ENCODE peak calls at places on chromosomes 11 and 22, in nine cellular contexts. J is keratinocyte, D is fibroblast of lung, V is mucosa of descending colon, F is fibroblast of the aortic adventitia, B is heart right ventricle, P is NB4, Y is GM23248, C is Karpas-422. X is an unnamed sample.

GRCh38 chr11:122093731-122094130 is 22.3 kb downstream of the BLID start:
- DNase-seq in J (no peak), D (peak), V (no peak), F (peak), B (no peak), P (no peak), Y (peak), C (no peak), X (peak)

GRCh38 chr11:122900803-122901202 is 18.2 kb downstream of the JHY start:
- DNase-seq in J (no peak), D (no peak), V (no peak), F (no peak), B (no peak), P (peak), Y (peak), C (no peak), X (peak)

GRCh38 chr11:116084511-116084910 is 580.3 kb upstream of the CADM1 start:
- DNase-seq in J (no peak), D (no peak), V (no peak), F (no peak), B (no peak), P (no peak), Y (no peak), C (no peak), X (no peak)

GRCh38 chr11:4748435-4748834 is 21.3 kb downstream of the OR51F1 start:
- DNase-seq in J (no peak), D (no peak), V (no peak), F (no peak), B (no peak), P (no peak), Y (peak), C (no peak), X (peak)

GRCh38 chr22:48366591-48366990 is 1461.1 kb downstream of the BRD1 start:
- DNase-seq in J (no peak), D (no peak), V (no peak), F (no peak), B (no peak), P (no peak), Y (no peak), C (no peak), X (no peak)

GRCh38 chr11:112809429-112809828 is 151.8 kb upstream of the NCAM1 start:
- DNase-seq in J (no peak), D (no peak), V (no peak), F (no peak), B (no peak), P (no peak), Y (no peak), C (no peak), X (no peak)

GRCh38 chr22:36948273-36949055 is 35.0 kb downstream of the CSF2RB start:
- DNase-seq in J (no peak), D (no peak), V (no peak), F (peak), B (no peak), P (no peak), Y (peak), C (no peak), X (peak)

GRCh38 chr11:79198203-79198897 is 242.5 kb downstream of the TENM4 start:
- DNase-seq in J (no peak), D (no peak), V (no peak), F (no peak), B (peak), P (no peak), Y (no peak), C (no peak), X (no peak)

GRCh38 chr11:12537778-12538401 is 136.3 kb upstream of the TEAD1 start:
- DNase-seq in J (no peak), D (peak), V (no peak), F (no peak), B (no peak), P (no peak), Y (peak), C (no peak), X (no peak)

GRCh38 chr11:60887531-60887930 is 18.9 kb downstream of the PRPF19 start:
- DNase-seq in J (no peak), D (peak), V (peak), F (peak), B (peak), P (peak), Y (peak), C (peak), X (peak)

GRCh38 chr11:8814923-8815240 is 96.1 kb upstream of the AKIP1 start:
- DNase-seq in J (no peak), D (no peak), V (no peak), F (no peak), B (no peak), P (no peak), Y (peak), C (no peak), X (no peak)

GRCh38 chr11:133064152-133064877 is 468.0 kb downstream of the OPCML start:
- DNase-seq in J (no peak), D (peak), V (peak), F (peak), B (peak), P (peak), Y (peak), C (no peak), X (peak)

GRCh38 chr11:88384678-88385015 is 47.1 kb upstream of the CTSC start:
- DNase-seq in J (no peak), D (no peak), V (no peak), F (peak), B (no peak), P (no peak), Y (peak), C (no peak), X (peak)

GRCh38 chr22:42964994-42965699 is 49.8 kb downstream of the PACSIN2 start:
- DNase-seq in J (no peak), D (peak), V (no peak), F (no peak), B (no peak), P (no peak), Y (no peak), C (no peak), X (no peak)

GRCh38 chr11:72814831-72815618 is 814 bp downstream of the ATG16L2 start:
- DNase-seq in J (no peak), D (peak), V (no peak), F (peak), B (peak), P (peak), Y (peak), C (peak), X (peak)

GRCh38 chr22:49014227-49015201 is 813.2 kb downstream of the BRD1 start:
- DNase-seq in J (no peak), D (no peak), V (no peak), F (no peak), B (no peak), P (no peak), Y (no peak), C (no peak), X (no peak)

GRCh38 chr11:3123316-3123715 is 41.8 kb downstream of the OSBPL5 start:
- DNase-seq in J (no peak), D (peak), V (peak), F (peak), B (peak), P (no peak), Y (peak), C (peak), X (no peak)

GRCh38 chr11:117037952-117038350 is 60.3 kb downstream of the SIK3 start:
- DNase-seq in J (no peak), D (no peak), V (no peak), F (no peak), B (no peak), P (no peak), Y (no peak), C (no peak), X (no peak)

GRCh38 chr22:49724893-49725489 is 102.7 kb downstream of the BRD1 start:
- DNase-seq in J (no peak), D (peak), V (peak), F (no peak), B (peak), P (peak), Y (peak), C (peak), X (peak)

GRCh38 chr11:57405271-57405890 is 14.9 kb upstream of the PRG2 start:
- DNase-seq in J (no peak), D (no peak), V (no peak), F (no peak), B (no peak), P (no peak), Y (peak), C (no peak), X (no peak)

GRCh38 chr11:35618497-35619029 is 303 bp downstream of the FJX1 start:
- DNase-seq in J (no peak), D (peak), V (no peak), F (no peak), B (peak), P (peak), Y (peak), C (no peak), X (peak)

GRCh38 chr11:394034-394857 is at the start of gene PKP3:
- DNase-seq in J (peak), D (peak), V (peak), F (peak), B (no peak), P (no peak), Y (peak), C (no peak), X (peak)

GRCh38 chr11:395866-396265 is 1.9 kb downstream of the PKP3 start:
- DNase-seq in J (no peak), D (no peak), V (peak), F (no peak), B (no peak), P (no peak), Y (peak), C (no peak), X (no peak)

GRCh38 chr11:393219-394033 is 583 bp upstream of the PKP3 start:
- DNase-seq in J (peak), D (peak), V (peak), F (peak), B (no peak), P (peak), Y (peak), C (no peak), X (peak)

GRCh38 chr11:396511-396947 is 2.5 kb downstream of the PKP3 start:
- DNase-seq in J (no peak), D (peak), V (no peak), F (peak), B (no peak), P (no peak), Y (peak), C (peak), X (peak)

DNA sequence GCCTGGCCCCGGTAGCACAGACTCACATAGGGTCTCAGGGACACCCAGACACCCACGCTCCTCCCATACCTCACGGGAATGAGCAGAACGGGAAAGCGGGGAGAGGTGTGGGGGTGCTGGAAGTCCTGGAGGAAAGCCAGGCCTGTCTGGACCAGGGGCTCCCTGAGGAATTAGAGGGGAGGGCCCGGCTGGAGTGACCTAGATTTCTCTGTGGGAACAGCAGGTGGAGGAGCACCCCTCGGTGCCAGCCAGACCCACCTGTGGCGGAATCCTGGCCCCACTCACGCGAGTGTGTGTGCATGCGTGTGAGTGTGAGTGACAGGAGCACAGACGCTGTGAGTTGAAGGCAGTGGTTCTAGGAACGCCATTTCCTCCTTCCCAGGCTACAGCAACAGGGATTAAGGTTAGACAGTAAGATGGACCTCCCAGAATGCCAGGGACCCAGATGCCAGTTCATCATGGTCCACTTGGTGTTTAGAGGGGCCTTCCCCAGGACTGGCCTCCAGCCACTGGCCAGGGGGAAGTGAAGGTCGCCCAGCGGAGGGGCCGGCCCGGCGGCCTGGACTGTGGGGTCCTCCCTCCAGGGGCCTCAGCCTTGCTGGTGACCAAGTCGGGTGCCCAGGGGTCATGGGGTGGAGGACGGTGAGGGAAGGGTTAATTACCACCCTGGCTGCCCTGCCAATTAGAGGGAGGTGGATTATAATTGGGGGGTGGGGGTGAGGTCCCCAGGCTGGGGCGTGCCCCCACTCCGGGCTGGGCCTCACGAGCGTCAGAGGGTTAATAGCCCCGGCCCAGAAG is 1.0 kb downstream of the PKP3 start:
- DNase-seq in J (no peak), D (no peak), V (peak), F (no peak), B (no peak), P (no peak), Y (no peak), C (no peak), X (no peak)
- H3K4me3 ChIP-seq in J (peak), D (no peak), V (peak), F (no peak), B (no peak), P (no peak), Y (no peak), C (no peak), X (no peak)

DNA sequence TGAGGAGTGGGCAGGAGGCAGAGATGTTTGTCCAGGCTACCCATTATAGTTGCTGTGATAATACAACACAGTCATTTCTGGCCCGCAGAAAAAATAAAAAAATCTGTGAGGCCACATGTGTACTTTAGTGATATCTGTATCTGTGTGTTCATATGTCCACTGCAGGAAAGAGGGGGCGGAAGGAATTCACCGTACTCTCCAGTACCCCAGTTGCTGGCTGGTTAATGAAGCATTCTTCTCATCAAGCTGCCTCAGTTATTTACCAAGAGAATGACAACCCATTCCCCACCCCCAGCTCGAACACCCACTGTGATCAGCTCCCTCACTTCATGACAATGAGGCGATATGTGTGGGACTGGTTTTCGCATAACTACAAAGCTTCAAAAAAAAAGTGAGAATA is 309.3 kb downstream of the SOX6 start:
- DNase-seq in J (no peak), D (no peak), V (no peak), F (no peak), B (no peak), P (no peak), Y (no peak), C (no peak), X (peak)
- H3K4me3 ChIP-seq in J (no peak), D (no peak), V (no peak), F (no peak), B (no peak), P (no peak), Y (no peak), C (no peak), X (no peak)

DNA sequence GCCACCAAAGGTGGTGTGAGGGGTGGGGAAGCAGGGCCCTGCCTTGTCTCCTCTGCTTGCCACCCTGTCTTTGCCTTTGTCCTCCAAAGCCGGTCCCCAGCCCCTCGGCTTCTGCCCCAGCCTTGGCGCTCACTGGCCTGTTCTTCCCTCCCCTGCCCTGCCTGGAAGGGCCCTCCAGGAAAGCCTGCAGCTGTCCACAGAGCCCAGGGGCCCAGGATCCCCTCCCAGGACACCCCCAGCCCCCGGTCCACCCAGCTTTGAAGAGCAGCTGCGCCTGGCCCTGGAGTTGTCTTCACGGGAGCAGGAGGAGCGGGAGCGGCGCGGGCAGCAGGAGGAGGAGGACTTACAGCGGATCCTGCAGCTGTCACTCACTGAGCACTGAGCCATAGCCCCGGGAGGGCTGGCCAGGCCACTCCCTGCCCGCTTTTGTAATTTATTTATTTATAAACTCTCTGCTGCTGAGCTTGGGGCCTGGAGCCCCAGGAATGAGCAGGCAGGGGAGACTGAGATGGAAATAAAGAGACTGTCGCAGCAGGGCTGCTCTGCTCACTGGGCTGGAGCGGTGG is 1.3 kb upstream of the SSH3 start:
- DNase-seq in J (no peak), D (peak), V (peak), F (no peak), B (peak), P (peak), Y (peak), C (no peak), X (no peak)
- H3K4me3 ChIP-seq in J (no peak), D (no peak), V (no peak), F (no peak), B (peak), P (no peak), Y (no peak), C (no peak), X (no peak)

GRCh38 chr11:126407101-126407521 is 51.6 kb downstream of the ST3GAL4 start:
- DNase-seq in J (no peak), D (no peak), V (peak), F (no peak), B (no peak), P (no peak), Y (no peak), C (no peak), X (no peak)

GRCh38 chr11:126404367-126404766 is 48.9 kb downstream of the ST3GAL4 start:
- DNase-seq in J (no peak), D (no peak), V (no peak), F (no peak), B (no peak), P (no peak), Y (peak), C (no peak), X (no peak)

GRCh38 chr11:126406368-126406767 is 50.9 kb downstream of the ST3GAL4 start:
- DNase-seq in J (no peak), D (no peak), V (no peak), F (no peak), B (no peak), P (no peak), Y (no peak), C (no peak), X (no peak)

GRCh38 chr11:126405374-126405773 is 49.9 kb downstream of the ST3GAL4 start:
- DNase-seq in J (no peak), D (no peak), V (peak), F (no peak), B (no peak), P (no peak), Y (no peak), C (no peak), X (no peak)

GRCh38 chr11:126405906-126406305 is 50.4 kb downstream of the ST3GAL4 start:
- DNase-seq in J (peak), D (no peak), V (peak), F (no peak), B (no peak), P (no peak), Y (no peak), C (no peak), X (no peak)
- H3K4me3 ChIP-seq in J (no peak), D (no peak), V (peak), F (no peak), B (no peak), P (no peak), Y (no peak), C (no peak), X (no peak)